ENCODE peak calls at places on chromosomes 16 and 17, in ten cellular contexts. R is tibial nerve, O is A549, Q is transverse colon, V is SK-N-SH, B is ovary, M is stomach, G is K562, E is esophagus muscularis mucosa, S is sigmoid colon. X is an unnamed sample.

GRCh38 chr17:82126479-82127314 is 28.7 kb upstream of the FASN start:
- DNase-seq in R (no peak), O (no peak), Q (peak), V (peak), B (no peak), M (no peak), G (no peak), E (no peak), S (no peak), X (no peak)

GRCh38 chr17:82388223-82388921 is 16.8 kb downstream of the UTS2R start:
- DNase-seq in R (no peak), O (peak), Q (peak), V (peak), B (peak), M (peak), G (peak), E (no peak), S (no peak), X (no peak)

GRCh38 chr16:73427177-73427576 is 379.2 kb upstream of the ZFHX3 start:
- DNase-seq in R (no peak), O (no peak), Q (no peak), V (no peak), B (no peak), M (no peak), G (no peak), E (no peak), S (no peak), X (no peak)

GRCh38 chr16:46688101-46688656 is 799 bp downstream of the VPS35 start:
- DNase-seq in R (peak), O (no peak), Q (peak), V (no peak), B (no peak), M (peak), G (no peak), E (no peak), S (no peak), X (peak)

GRCh38 chr17:82213251-82214011 is 789 bp upstream of the CCDC57 start:
- DNase-seq in R (no peak), O (peak), Q (peak), V (peak), B (peak), M (no peak), G (peak), E (no peak), S (peak), X (peak)

GRCh38 chr16:70253291-70254094 is 1.8 kb upstream of the EXOSC6 start:
- DNase-seq in R (peak), O (peak), Q (peak), V (peak), B (no peak), M (no peak), G (peak), E (no peak), S (no peak), X (no peak)

GRCh38 chr17:74547736-74548135 is 1.8 kb upstream of the CD300C start:
- DNase-seq in R (no peak), O (peak), Q (no peak), V (no peak), B (no peak), M (no peak), G (no peak), E (no peak), S (no peak), X (no peak)

GRCh38 chr17:56441331-56441730 is 152.2 kb upstream of the NOG start:
- DNase-seq in R (no peak), O (peak), Q (no peak), V (no peak), B (no peak), M (no peak), G (no peak), E (no peak), S (no peak), X (no peak)

GRCh38 chr17:67531291-67531690 is 154.2 kb downstream of the PITPNC1 start:
- DNase-seq in R (no peak), O (no peak), Q (peak), V (peak), B (no peak), M (no peak), G (no peak), E (no peak), S (peak), X (no peak)

GRCh38 chr17:49635121-49635520 is 42.8 kb downstream of the SPOP start:
- DNase-seq in R (no peak), O (no peak), Q (no peak), V (no peak), B (no peak), M (no peak), G (no peak), E (no peak), S (no peak), X (no peak)

GRCh38 chr16:51994597-51994996 is 552.3 kb downstream of the TOX3 start:
- DNase-seq in R (no peak), O (peak), Q (peak), V (no peak), B (no peak), M (peak), G (no peak), E (no peak), S (no peak), X (no peak)

GRCh38 chr16:70162041-70162451 is 11.5 kb upstream of the CLEC18C start:
- DNase-seq in R (no peak), O (peak), Q (no peak), V (peak), B (no peak), M (no peak), G (no peak), E (peak), S (no peak), X (no peak)

GRCh38 chr16:75580-76501 is 2.2 kb upstream of the MPG start:
- DNase-seq in R (peak), O (no peak), Q (peak), V (peak), B (peak), M (peak), G (peak), E (no peak), S (peak), X (peak)

GRCh38 chr17:80941743-80942211 is 49.9 kb upstream of the CHMP6 start:
- DNase-seq in R (no peak), O (no peak), Q (no peak), V (no peak), B (peak), M (no peak), G (no peak), E (no peak), S (peak), X (no peak)

GRCh38 chr17:79747508-79748295 is 17.0 kb downstream of the ENPP7 start:
- DNase-seq in R (no peak), O (no peak), Q (no peak), V (peak), B (no peak), M (no peak), G (no peak), E (no peak), S (no peak), X (no peak)

GRCh38 chr17:50634123-50634914 is at the start of gene ABCC3:
- DNase-seq in R (no peak), O (peak), Q (peak), V (peak), B (peak), M (peak), G (no peak), E (no peak), S (no peak), X (peak)

GRCh38 chr17:2018716-2019490 is 6.2 kb downstream of the RTN4RL1 start:
- DNase-seq in R (no peak), O (no peak), Q (no peak), V (no peak), B (no peak), M (no peak), G (no peak), E (no peak), S (no peak), X (no peak)

GRCh38 chr17:45432405-45433113 is at the start of gene ARHGAP27:
- DNase-seq in R (no peak), O (no peak), Q (peak), V (peak), B (no peak), M (peak), G (no peak), E (no peak), S (peak), X (no peak)

GRCh38 chr17:76709077-76709950 is 1.5 kb downstream of the MXRA7 start:
- DNase-seq in R (peak), O (peak), Q (peak), V (peak), B (peak), M (peak), G (peak), E (peak), S (peak), X (peak)

GRCh38 chr16:81707411-81708321 is 71.4 kb upstream of the PLCG2 start:
- DNase-seq in R (no peak), O (peak), Q (peak), V (no peak), B (peak), M (peak), G (no peak), E (no peak), S (peak), X (no peak)

GRCh38 chr16:66120656-66121055 is 245.8 kb upstream of the CDH5 start:
- DNase-seq in R (no peak), O (no peak), Q (no peak), V (no peak), B (no peak), M (no peak), G (no peak), E (no peak), S (no peak), X (no peak)

GRCh38 chr16:57607676-57608461 is 20.6 kb upstream of the ADGRG1 start:
- DNase-seq in R (no peak), O (no peak), Q (no peak), V (no peak), B (no peak), M (no peak), G (no peak), E (no peak), S (peak), X (peak)

GRCh38 chr16:69859105-69859969 is 91.8 kb upstream of the CLEC18A start:
- DNase-seq in R (peak), O (peak), Q (peak), V (peak), B (no peak), M (peak), G (peak), E (no peak), S (no peak), X (no peak)

GRCh38 chr17:61532818-61533217 is 58.2 kb downstream of the NACA2 start:
- DNase-seq in R (no peak), O (no peak), Q (no peak), V (no peak), B (no peak), M (no peak), G (no peak), E (no peak), S (no peak), X (no peak)

GRCh38 chr16:68444058-68444657 is 4.2 kb downstream of the SMPD3 start:
- DNase-seq in R (no peak), O (no peak), Q (peak), V (no peak), B (peak), M (peak), G (peak), E (no peak), S (no peak), X (no peak)

GRCh38 chr17:77887464-77888241 is 70.8 kb upstream of the TNRC6C start:
- DNase-seq in R (peak), O (peak), Q (peak), V (no peak), B (peak), M (peak), G (peak), E (peak), S (peak), X (peak)

GRCh38 chr17:81842725-81843504 is 8.1 kb upstream of the PPP1R27 start:
- DNase-seq in R (peak), O (no peak), Q (no peak), V (no peak), B (no peak), M (no peak), G (no peak), E (no peak), S (no peak), X (no peak)

GRCh38 chr16:87534751-87535150 is 41.9 kb upstream of the ZCCHC14 start:
- DNase-seq in R (no peak), O (no peak), Q (no peak), V (no peak), B (no peak), M (no peak), G (no peak), E (no peak), S (no peak), X (no peak)

GRCh38 chr16:2857451-2858244 is at the start of gene PRSS22:
- DNase-seq in R (no peak), O (no peak), Q (peak), V (peak), B (no peak), M (peak), G (no peak), E (no peak), S (no peak), X (no peak)

GRCh38 chr16:50276801-50277560 is 10.6 kb downstream of the ADCY7 start:
- DNase-seq in R (no peak), O (peak), Q (no peak), V (no peak), B (no peak), M (no peak), G (no peak), E (no peak), S (no peak), X (peak)

GRCh38 chr16:471353-472198 is 46.1 kb downstream of the RAB11FIP3 start:
- DNase-seq in R (no peak), O (no peak), Q (no peak), V (peak), B (no peak), M (no peak), G (no peak), E (no peak), S (peak), X (no peak)

GRCh38 chr16:81492307-81492706 is 47.7 kb downstream of the CMIP start:
- DNase-seq in R (no peak), O (no peak), Q (no peak), V (peak), B (no peak), M (no peak), G (no peak), E (no peak), S (no peak), X (no peak)

GRCh38 chr17:292531-293382 is 59.9 kb downstream of the RPH3AL start:
- DNase-seq in R (no peak), O (no peak), Q (no peak), V (no peak), B (no peak), M (no peak), G (no peak), E (no peak), S (peak), X (peak)

GRCh38 chr16:87854053-87854906 is 15.0 kb downstream of the SLC7A5 start:
- DNase-seq in R (no peak), O (peak), Q (peak), V (peak), B (no peak), M (no peak), G (peak), E (no peak), S (no peak), X (no peak)

GRCh38 chr16:8863594-8864424 is 5.0 kb downstream of the CARHSP1 start:
- DNase-seq in R (peak), O (peak), Q (peak), V (no peak), B (no peak), M (peak), G (peak), E (no peak), S (no peak), X (no peak)

GRCh38 chr16:17205279-17206139 is 265.3 kb downstream of the XYLT1 start:
- DNase-seq in R (no peak), O (no peak), Q (no peak), V (no peak), B (no peak), M (peak), G (no peak), E (no peak), S (no peak), X (no peak)

GRCh38 chr16:77748426-77748825 is 26.1 kb downstream of the NUDT7 start:
- DNase-seq in R (no peak), O (no peak), Q (no peak), V (no peak), B (no peak), M (no peak), G (no peak), E (no peak), S (no peak), X (no peak)

GRCh38 chr17:38402897-38403296 is 25.4 kb upstream of the ARHGAP23 start:
- DNase-seq in R (no peak), O (no peak), Q (no peak), V (no peak), B (no peak), M (no peak), G (no peak), E (no peak), S (no peak), X (no peak)
- TF ChIP-seq EP300 in R (no peak), O (no peak), Q (no peak), V (no peak), B (no peak), M (no peak), G (no peak), E (no peak), S (no peak), X (no peak)

DNA sequence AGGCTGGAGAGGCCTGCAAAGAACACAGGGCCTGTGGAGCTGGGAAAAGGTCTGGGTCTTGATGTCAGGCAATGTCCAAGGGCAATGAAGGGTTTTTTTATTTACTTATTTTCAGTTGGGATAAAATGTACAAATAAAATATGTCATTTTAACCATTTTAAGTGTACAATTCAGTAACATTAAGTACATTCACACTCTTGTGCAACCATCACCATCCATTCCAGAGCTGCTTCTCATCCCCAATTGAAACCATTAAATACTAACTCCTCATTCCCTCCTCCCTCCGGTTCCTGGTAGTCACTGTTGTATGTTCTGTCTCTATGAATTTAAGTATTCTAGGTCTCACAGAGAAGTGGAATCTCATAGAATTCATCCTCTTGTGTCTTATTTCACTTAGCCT is 444.7 kb downstream of the HS3ST3B1 start:
- DNase-seq in R (no peak), O (no peak), Q (no peak), V (no peak), B (no peak), M (no peak), G (no peak), E (no peak), S (no peak), X (no peak)
- TF ChIP-seq EP300 in R (no peak), O (no peak), Q (no peak), V (no peak), B (no peak), M (no peak), G (no peak), E (no peak), S (no peak), X (no peak)

DNA sequence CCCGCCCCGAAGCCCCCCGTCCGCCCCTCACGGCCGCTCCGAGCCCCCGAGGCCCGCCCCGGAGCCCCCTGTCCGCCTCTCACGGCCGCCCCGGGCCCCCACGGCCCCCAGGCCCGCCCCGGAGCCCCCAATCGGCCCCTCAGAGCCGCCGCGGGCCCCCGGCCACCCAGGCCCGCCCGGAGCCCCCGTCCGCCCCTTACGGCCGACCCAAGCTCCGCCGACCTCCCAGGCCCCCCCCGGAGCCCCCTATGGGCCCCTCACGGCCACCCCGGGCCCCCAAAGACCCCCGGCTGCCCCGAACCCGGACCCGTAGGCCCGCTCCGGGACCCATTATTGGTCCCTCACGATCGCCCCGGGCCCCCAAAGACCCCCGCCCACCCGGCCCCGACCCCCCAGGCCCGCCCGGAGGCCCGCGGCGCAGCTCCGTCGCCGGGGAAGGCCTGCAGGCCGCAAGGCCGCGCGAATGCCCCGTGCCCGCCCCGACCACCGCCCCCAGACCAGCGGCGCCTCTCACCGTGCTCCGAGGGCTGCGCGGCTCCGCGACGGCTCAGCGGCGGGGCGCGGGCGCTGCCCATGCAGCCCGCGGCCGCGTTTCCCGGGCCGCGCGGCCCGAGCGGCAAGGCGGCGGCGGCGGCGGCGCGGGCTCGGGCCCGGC is 503 bp downstream of the ANKRD11 start:
- DNase-seq in R (no peak), O (no peak), Q (no peak), V (peak), B (peak), M (no peak), G (no peak), E (no peak), S (no peak), X (no peak)
- TF ChIP-seq EP300 in R (no peak), O (no peak), Q (no peak), V (no peak), B (no peak), M (no peak), G (no peak), E (no peak), S (no peak), X (no peak)

GRCh38 chr17:41919840-41920579 is 1.3 kb upstream of the ACLY start:
- DNase-seq in R (no peak), O (peak), Q (no peak), V (no peak), B (peak), M (no peak), G (peak), E (no peak), S (peak), X (no peak)
- TF ChIP-seq EP300 in R (no peak), O (no peak), Q (no peak), V (no peak), B (no peak), M (no peak), G (no peak), E (no peak), S (no peak), X (no peak)

DNA sequence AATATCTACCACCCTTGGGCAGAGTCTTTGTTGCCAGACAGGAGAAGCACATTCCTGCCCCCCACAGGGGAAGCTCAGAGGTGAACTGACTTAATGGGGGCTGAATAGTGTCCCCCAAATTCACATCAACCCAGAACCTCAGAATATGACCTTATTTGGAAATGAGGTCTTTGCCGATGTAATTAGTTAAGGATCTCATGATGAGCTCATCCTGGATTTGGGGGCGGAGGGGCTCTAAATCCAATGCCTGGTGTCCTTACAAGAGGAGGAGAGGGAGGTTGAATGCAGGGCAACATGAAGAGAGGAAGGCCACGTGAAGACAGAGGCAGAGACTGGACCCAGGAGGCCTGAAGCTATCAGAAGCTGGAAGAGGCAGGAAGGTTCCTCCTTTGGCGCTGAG is 21.4 kb downstream of the C16orf74 start:
- DNase-seq in R (no peak), O (no peak), Q (no peak), V (no peak), B (no peak), M (no peak), G (no peak), E (no peak), S (no peak), X (no peak)
- TF ChIP-seq EP300 in R (no peak), O (no peak), Q (no peak), V (no peak), B (no peak), M (no peak), G (no peak), E (no peak), S (no peak), X (no peak)

DNA sequence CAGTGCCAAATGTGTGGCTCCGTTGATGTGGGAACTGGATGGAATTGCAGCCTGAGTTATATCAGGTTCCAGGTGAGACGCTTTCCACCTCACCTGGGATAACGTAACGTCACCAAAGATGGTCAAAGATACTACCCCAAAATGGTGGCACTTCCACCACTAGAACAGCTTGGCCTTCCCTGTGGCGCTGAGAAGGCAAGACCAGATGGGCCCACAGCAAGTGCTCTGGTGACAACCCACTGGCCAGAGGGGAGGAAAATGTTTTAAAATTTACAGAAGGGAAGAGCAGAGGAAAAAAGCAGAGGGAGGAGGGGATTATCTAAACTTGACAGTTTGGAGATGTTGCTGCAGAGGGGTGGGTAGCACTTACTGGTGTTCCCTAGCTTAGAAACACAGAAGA is 7.5 kb upstream of the ITGA2B start:
- DNase-seq in R (no peak), O (no peak), Q (no peak), V (no peak), B (no peak), M (no peak), G (no peak), E (no peak), S (no peak), X (no peak)
- TF ChIP-seq EP300 in R (no peak), O (no peak), Q (no peak), V (no peak), B (no peak), M (no peak), G (no peak), E (no peak), S (no peak), X (no peak)

GRCh38 chr16:13229039-13229438 is 327.6 kb downstream of the SHISA9 start:
- DNase-seq in R (no peak), O (no peak), Q (no peak), V (no peak), B (no peak), M (no peak), G (no peak), E (no peak), S (no peak), X (no peak)
- TF ChIP-seq EP300 in R (no peak), O (no peak), Q (no peak), V (no peak), B (no peak), M (no peak), G (no peak), E (no peak), S (no peak), X (no peak)

X was measured in suprapubic skin.